ENCODE peak calls at places on chromosomes 7 and 10, in ten cellular contexts. I, W, O, V, Z, Y, E, N, L and R are unnamed samples.

GRCh38 chr10:126661841-126662520 is 8.5 kb downstream of the C10orf90 start:
- DNase-seq in N (no peak), V (no peak), W (no peak), Y (no peak), Z (no peak), I (no peak), E (no peak), O (no peak), L (peak), R (peak)

GRCh38 chr7:12647364-12648219 is 39.8 kb upstream of the ARL4A start:
- DNase-seq in N (no peak), E (no peak), W (no peak), Z (no peak), Y (no peak), I (no peak), V (no peak), O (peak), L (peak), R (no peak)

GRCh38 chr7:42414028-42414427 is 177.0 kb upstream of the GLI3 start:
- DNase-seq in L (no peak), Z (no peak), O (no peak), Y (no peak), E (no peak), I (no peak), N (no peak), W (no peak), V (no peak), R (no peak)

GRCh38 chr10:78634389-78634815 is 434.4 kb upstream of the ZMIZ1 start:
- DNase-seq in V (peak), O (peak), I (no peak), W (no peak), N (peak), Y (peak), Z (no peak), L (peak), E (no peak), R (no peak)

GRCh38 chr7:33089142-33089541 is 20.1 kb downstream of the RP9 start:
- DNase-seq in O (no peak), W (no peak), E (no peak), I (no peak), Y (no peak), L (no peak), Z (no peak), N (no peak), V (no peak), R (no peak)

GRCh38 chr10:86286591-86287421 is 79.8 kb downstream of the GRID1 start:
- DNase-seq in L (no peak), E (peak), I (no peak), W (no peak), Y (peak), Z (peak), O (no peak), N (no peak), V (peak), R (no peak)

GRCh38 chr10:104123397-104123796 is 1.4 kb downstream of the SFR1 start:
- DNase-seq in Z (no peak), E (no peak), N (no peak), Y (no peak), L (peak), W (no peak), V (no peak), O (peak), I (no peak), R (no peak)

GRCh38 chr7:32319019-32319382 is 171.2 kb downstream of the LSM5 start:
- DNase-seq in N (no peak), E (no peak), O (no peak), I (no peak), Z (no peak), W (no peak), V (no peak), L (no peak), Y (no peak), R (no peak)

GRCh38 chr10:99395750-99396445 is 34.5 kb downstream of the GOT1 start:
- DNase-seq in Y (peak), L (peak), Z (no peak), E (peak), O (peak), I (no peak), V (no peak), N (no peak), W (no peak), R (peak)

GRCh38 chr7:82234457-82235049 is 209.0 kb downstream of the CACNA2D1 start:
- DNase-seq in Y (no peak), N (no peak), Z (no peak), V (peak), L (peak), W (no peak), I (no peak), E (no peak), O (peak), R (no peak)

GRCh38 chr7:2736411-2736914 is 48.5 kb downstream of the AMZ1 start:
- DNase-seq in N (no peak), L (no peak), Z (peak), V (no peak), W (peak), I (no peak), Y (peak), E (peak), O (no peak), R (no peak)

GRCh38 chr7:2734084-2734601 is 46.1 kb downstream of the AMZ1 start:
- DNase-seq in V (no peak), I (peak), Y (peak), W (no peak), Z (peak), E (peak), L (no peak), O (no peak), N (no peak), R (no peak)

GRCh38 chr7:2735744-2736143 is 47.7 kb downstream of the AMZ1 start:
- DNase-seq in Y (peak), Z (peak), V (no peak), I (no peak), W (peak), L (no peak), N (no peak), O (no peak), E (peak), R (no peak)

GRCh38 chr7:2732959-2733584 is 45.1 kb downstream of the AMZ1 start:
- DNase-seq in I (peak), O (peak), E (peak), N (no peak), L (peak), Y (peak), V (no peak), W (peak), Z (peak), R (no peak)

GRCh38 chr7:2734761-2735571 is 47.0 kb downstream of the AMZ1 start:
- DNase-seq in V (no peak), L (no peak), I (no peak), E (peak), O (no peak), W (peak), N (no peak), Z (peak), Y (peak), R (no peak)
- H3K4me3 ChIP-seq in V (no peak), L (no peak), I (no peak), E (no peak), O (no peak), W (no peak), N (no peak), Z (no peak), Y (no peak), R (no peak)

GRCh38 chr7:157683251-157684156 is 346.7 kb downstream of the DNAJB6 start:
- DNase-seq in O (no peak), W (no peak), Y (no peak), E (peak), V (no peak), Z (no peak), L (no peak), I (no peak), N (no peak), R (no peak)
- H3K4me3 ChIP-seq in O (no peak), W (peak), Y (peak), E (no peak), V (no peak), Z (no peak), L (no peak), I (peak), N (no peak), R (no peak)

GRCh38 chr10:63795461-63795860 is 274.3 kb downstream of the REEP3 start:
- DNase-seq in Y (no peak), E (no peak), Z (no peak), L (no peak), W (no peak), I (no peak), V (no peak), N (peak), O (no peak), R (no peak)

GRCh38 chr10:63801139-63801538 is 279.9 kb downstream of the REEP3 start:
- DNase-seq in Z (no peak), L (no peak), W (no peak), V (no peak), Y (no peak), O (peak), E (no peak), N (no peak), I (no peak), R (no peak)

GRCh38 chr10:63799511-63799910 is 278.3 kb downstream of the REEP3 start:
- DNase-seq in V (no peak), E (no peak), Y (no peak), N (no peak), I (no peak), Z (no peak), L (no peak), W (no peak), O (no peak), R (no peak)

DNA sequence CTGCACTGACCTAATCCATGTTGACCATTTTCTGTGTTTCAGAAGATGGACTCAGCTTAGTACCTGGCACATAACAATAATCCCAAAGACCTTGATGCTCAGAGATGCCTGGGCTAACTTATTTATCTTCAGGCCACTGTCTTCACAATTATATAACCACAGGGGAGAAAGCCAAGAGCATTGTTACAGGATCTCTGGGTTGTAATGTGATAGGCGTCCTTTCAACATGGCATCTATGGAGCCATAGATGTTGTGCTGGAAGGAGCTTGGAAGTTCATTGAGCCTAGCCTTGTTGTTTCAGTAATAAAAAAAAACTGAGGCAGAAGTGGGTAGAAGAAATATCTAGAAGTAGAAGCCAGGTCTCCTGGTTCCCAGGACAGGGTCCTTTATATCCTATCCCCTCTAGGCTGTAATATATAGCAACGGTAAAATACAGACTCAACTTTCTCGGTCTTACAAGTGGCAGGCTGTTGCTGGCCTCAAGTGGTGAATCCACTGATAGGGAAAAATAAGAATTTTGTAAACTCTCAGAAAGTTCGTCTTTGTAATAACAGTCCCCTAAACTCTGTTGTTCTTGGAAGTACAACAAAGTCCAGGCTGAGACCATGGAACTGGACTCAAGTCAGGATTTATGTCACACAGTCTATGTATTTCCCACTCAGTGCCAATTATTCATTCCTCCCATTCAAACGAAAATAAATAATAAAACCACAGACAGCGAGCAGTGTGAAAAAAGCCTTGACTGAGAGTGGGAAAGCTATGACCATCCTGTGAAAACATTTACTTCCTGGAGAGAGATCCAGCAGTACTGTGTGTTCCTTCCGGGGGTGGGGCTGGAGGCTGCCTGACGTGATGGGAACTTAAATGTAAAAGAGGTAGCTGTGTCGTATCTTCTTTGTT is 277.6 kb downstream of the REEP3 start:
- DNase-seq in V (no peak), I (no peak), E (peak), N (no peak), Y (peak), W (peak), L (peak), O (peak), Z (peak), R (peak)
- H3K4me3 ChIP-seq in V (no peak), I (peak), E (no peak), N (no peak), Y (peak), W (no peak), L (no peak), O (no peak), Z (no peak), R (no peak)

GRCh38 chr10:68302871-68303270 is 29.0 kb upstream of the HNRNPH3 start:
- DNase-seq in V (no peak), E (peak), O (no peak), W (no peak), N (no peak), L (no peak), Z (no peak), I (no peak), Y (no peak), R (no peak)

GRCh38 chr10:68303849-68304412 is 27.9 kb upstream of the HNRNPH3 start:
- DNase-seq in I (no peak), V (no peak), Z (no peak), L (no peak), N (no peak), Y (no peak), E (peak), W (no peak), O (no peak), R (no peak)

GRCh38 chr10:68301790-68302502 is 29.9 kb upstream of the HNRNPH3 start:
- DNase-seq in L (peak), Y (no peak), E (peak), N (no peak), W (no peak), Z (no peak), V (peak), I (no peak), O (peak), R (peak)

GRCh38 chr10:68302503-68302823 is 29.4 kb upstream of the HNRNPH3 start:
- DNase-seq in Y (no peak), I (no peak), V (no peak), Z (no peak), W (no peak), N (no peak), E (peak), O (no peak), L (no peak), R (no peak)

GRCh38 chr10:68305889-68306288 is 26.0 kb upstream of the HNRNPH3 start:
- DNase-seq in I (no peak), Y (no peak), L (no peak), Z (no peak), V (no peak), O (no peak), W (no peak), N (no peak), E (no peak), R (no peak)
- H3K4me3 ChIP-seq in I (no peak), Y (no peak), L (no peak), Z (no peak), V (no peak), O (no peak), W (no peak), N (no peak), E (no peak), R (no peak)